ENCODE peak calls at places on chromosomes 13 and 19, in four cellular contexts. One of them, this sample, is unnamed.

GRCh38 chr19:34217952-34218817 is 36.2 kb upstream of the GARRE1 start:
- DNase-seq in Panc1: peak; percentile 78
- DNase-seq in transverse colon: peak; percentile 43
- DNase-seq in lung: no peak
- DNase-seq in this sample: no peak

GRCh38 chr19:8054169-8054568 is 1.6 kb downstream of the CCL25 start:
- DNase-seq in Panc1: no peak
- DNase-seq in lung: no peak
- DNase-seq in transverse colon: no peak
- DNase-seq in this sample: no peak

GRCh38 chr13:31208554-31209122 is 8.9 kb downstream of the B3GLCT start:
- DNase-seq in Panc1: no peak
- DNase-seq in transverse colon: no peak
- DNase-seq in lung: no peak
- DNase-seq in this sample: no peak

GRCh38 chr19:54316746-54317107 is 3.8 kb upstream of the LILRA5 start:
- DNase-seq in lung: peak; percentile 69
- DNase-seq in transverse colon: no peak
- DNase-seq in Panc1: no peak
- DNase-seq in this sample: no peak

GRCh38 chr19:17035842-17036424 is 9.3 kb upstream of the CPAMD8 start:
- DNase-seq in Panc1: no peak
- DNase-seq in lung: no peak
- DNase-seq in transverse colon: peak; percentile 26
- DNase-seq in this sample: no peak

GRCh38 chr19:31262673-31263308 is 86.4 kb downstream of the TSHZ3 start:
- DNase-seq in Panc1: no peak
- DNase-seq in transverse colon: no peak
- DNase-seq in lung: no peak
- DNase-seq in this sample: no peak

GRCh38 chr19:7679017-7679720 is 1.5 kb upstream of the TRAPPC5 start:
- DNase-seq in Panc1: no peak
- DNase-seq in transverse colon: peak; percentile 43
- DNase-seq in lung: no peak
- DNase-seq in this sample: no peak

GRCh38 chr13:53357582-53357981 is 329.0 kb downstream of the OLFM4 start:
- DNase-seq in Panc1: no peak
- DNase-seq in transverse colon: no peak
- DNase-seq in lung: no peak
- DNase-seq in this sample: no peak

GRCh38 chr13:76860706-76861105 is 25.5 kb downstream of the KCTD12 start:
- DNase-seq in transverse colon: no peak
- DNase-seq in Panc1: no peak
- DNase-seq in lung: no peak
- DNase-seq in this sample: no peak

GRCh38 chr19:49596407-49596806 is 5.4 kb downstream of the PRR12 start:
- DNase-seq in lung: no peak
- DNase-seq in transverse colon: no peak
- DNase-seq in Panc1: no peak
- DNase-seq in this sample: no peak

GRCh38 chr19:7973883-7974282 is 30.4 kb upstream of the TIMM44 start:
- DNase-seq in lung: no peak
- DNase-seq in Panc1: no peak
- DNase-seq in transverse colon: no peak
- DNase-seq in this sample: no peak

GRCh38 chr13:114140909-114141255 is 8.5 kb upstream of the RASA3 start:
- DNase-seq in transverse colon: no peak
- DNase-seq in Panc1: no peak
- DNase-seq in lung: no peak
- DNase-seq in this sample: no peak

GRCh38 chr19:13036366-13036976 is 41.2 kb downstream of the NFIX start:
- DNase-seq in lung: peak; percentile 67
- DNase-seq in transverse colon: peak; percentile 81
- DNase-seq in Panc1: no peak
- DNase-seq in this sample: no peak
- H3K27ac ChIP-seq in lung: peak overlapping the region; percentile 87
- H3K27ac ChIP-seq in transverse colon: peak overlapping the region; percentile 87
- H3K27ac ChIP-seq in Panc1: peak overlapping the region; percentile 75
- H3K27ac ChIP-seq in this sample: no peak overlapping the region

DNA sequence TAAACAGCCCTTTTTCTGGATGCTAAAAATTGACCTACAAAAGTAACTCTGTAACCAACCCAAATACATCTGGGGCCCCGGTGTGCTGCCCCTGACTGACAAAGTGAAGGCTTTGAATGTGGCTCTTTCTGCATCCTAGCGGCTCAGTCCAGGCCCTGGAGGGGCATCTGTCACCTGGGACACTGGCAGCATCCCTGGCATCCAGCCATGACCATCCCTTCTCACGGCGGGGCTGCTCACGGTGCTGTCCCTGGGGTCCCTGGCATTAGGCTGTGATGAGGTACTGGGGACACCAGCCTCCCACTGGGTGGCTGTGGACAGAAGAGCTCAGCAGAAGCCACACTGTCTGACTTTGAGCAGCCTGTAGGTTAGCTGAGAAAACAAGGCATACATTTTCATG is 34.3 kb downstream of the BICRA start:
- DNase-seq in Panc1: no peak
- DNase-seq in transverse colon: no peak
- DNase-seq in lung: no peak
- DNase-seq in this sample: no peak
- H3K27me3 ChIP-seq in Panc1: no peaks in the 10 kb centered on the region
- H3K27me3 ChIP-seq in transverse colon: no peaks in the 10 kb centered on the region
- H3K27me3 ChIP-seq in lung: no peaks in the 10 kb centered on the region
- H3K27me3 ChIP-seq in this sample: no peaks in the 10 kb centered on the region

DNA sequence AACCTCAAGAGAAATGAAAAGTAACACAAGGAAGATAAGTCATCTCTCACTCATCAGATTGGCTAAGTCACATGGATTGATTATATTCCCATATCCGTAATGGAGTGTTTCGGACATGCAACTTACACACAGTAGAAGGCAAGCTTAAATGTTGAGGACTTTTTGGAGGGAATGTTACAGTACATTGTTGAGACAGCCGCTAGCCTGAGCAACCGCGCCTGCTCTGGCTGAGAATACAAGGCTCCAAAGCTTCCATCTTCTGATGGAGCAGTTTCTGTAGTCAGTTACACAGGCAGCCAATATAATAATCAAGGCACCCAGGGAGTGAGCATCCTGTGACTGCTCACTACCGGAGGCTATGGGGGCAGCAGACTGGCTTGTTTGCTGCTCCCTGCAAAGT is 1.0 kb upstream of the CRYL1 start:
- DNase-seq in lung: no peak
- DNase-seq in transverse colon: no peak
- DNase-seq in Panc1: no peak
- DNase-seq in this sample: no peak
- H3K27ac ChIP-seq in lung: peak overlapping the region; percentile 87
- H3K27ac ChIP-seq in transverse colon: peak overlapping the region; percentile 92
- H3K27ac ChIP-seq in Panc1: peak overlapping the region; percentile 70
- H3K27ac ChIP-seq in this sample: no peak overlapping the region

DNA sequence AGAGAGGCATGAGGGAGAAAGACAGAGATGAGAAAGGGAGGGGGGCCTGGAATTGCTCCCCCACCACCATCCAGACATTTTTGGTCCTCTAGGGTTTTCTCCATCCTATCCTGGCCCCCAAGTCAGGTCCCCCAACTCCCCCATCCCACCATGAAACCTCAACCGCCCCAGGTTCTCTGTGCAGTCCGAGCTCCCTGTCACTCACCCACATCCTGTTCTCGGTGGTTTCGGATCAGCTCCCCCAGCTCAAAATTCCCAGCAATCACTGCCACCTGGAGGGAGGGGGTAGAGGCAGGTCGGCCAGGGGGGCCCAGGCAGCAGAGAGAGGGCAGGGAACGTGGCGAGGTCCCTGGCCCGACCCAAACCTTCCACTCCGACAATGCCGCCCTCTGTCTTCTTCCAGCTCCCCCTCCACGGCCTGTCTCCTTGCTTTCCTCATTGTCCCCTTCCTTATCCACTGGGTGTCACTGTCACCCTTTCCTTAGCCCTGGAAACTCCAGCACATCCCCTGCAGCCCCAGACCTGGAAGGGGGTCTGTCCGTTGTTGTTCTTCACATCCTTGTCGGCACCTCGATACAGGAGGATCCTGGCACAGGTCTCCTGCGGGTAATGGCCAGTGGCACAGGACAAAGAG is 15.6 kb downstream of the SHANK1 start:
- DNase-seq in transverse colon: no peak
- DNase-seq in lung: no peak
- DNase-seq in Panc1: no peak
- DNase-seq in this sample: no peak
- H3K27me3 ChIP-seq in transverse colon: peaks cover 41% of the 10 kb centered on the region
- H3K27me3 ChIP-seq in lung: peaks cover 3% of the 10 kb centered on the region
- H3K27me3 ChIP-seq in Panc1: no peaks in the 10 kb centered on the region
- H3K27me3 ChIP-seq in this sample: no peaks in the 10 kb centered on the region

GRCh38 chr13:108621421-108621820 is 8.0 kb upstream of the MYO16 start:
- DNase-seq in transverse colon: no peak
- DNase-seq in Panc1: no peak
- DNase-seq in lung: no peak
- DNase-seq in this sample: no peak
- H3K27ac ChIP-seq in transverse colon: no peak overlapping the region
- H3K27ac ChIP-seq in Panc1: no peak overlapping the region
- H3K27ac ChIP-seq in lung: no peak overlapping the region
- H3K27ac ChIP-seq in this sample: no peak overlapping the region

DNA sequence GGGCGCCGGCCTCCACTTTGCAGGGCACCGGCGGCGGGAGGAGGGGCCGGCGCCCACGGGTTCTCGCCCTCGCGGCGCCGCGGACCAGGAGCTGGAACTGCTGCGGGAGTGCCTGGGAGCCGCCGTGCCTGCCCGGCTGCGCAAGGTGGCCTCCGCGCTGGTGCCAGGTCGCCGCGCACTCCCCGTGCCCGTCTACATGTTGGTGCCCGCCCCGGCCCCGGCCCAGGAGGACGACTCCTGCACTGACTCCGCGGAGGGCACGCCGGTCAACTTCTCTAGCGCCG is 11.8 kb downstream of the C19orf25 start:
- DNase-seq in lung: no peak
- DNase-seq in Panc1: no peak
- DNase-seq in transverse colon: no peak
- DNase-seq in this sample: no peak
- H3K27me3 ChIP-seq in lung: peaks cover 16% of the 10 kb centered on the region
- H3K27me3 ChIP-seq in Panc1: no peaks in the 10 kb centered on the region
- H3K27me3 ChIP-seq in transverse colon: peaks cover 77% of the 10 kb centered on the region
- H3K27me3 ChIP-seq in this sample: peaks cover 57% of the 10 kb centered on the region

GRCh38 chr19:42097461-42097860 is 21.5 kb downstream of the ZNF574 start:
- DNase-seq in transverse colon: no peak
- DNase-seq in lung: no peak
- DNase-seq in Panc1: no peak
- DNase-seq in this sample: no peak

GRCh38 chr19:42096255-42096837 is 20.4 kb downstream of the ZNF574 start:
- DNase-seq in transverse colon: no peak
- DNase-seq in lung: no peak
- DNase-seq in Panc1: no peak
- DNase-seq in this sample: no peak

GRCh38 chr19:42098781-42099180 is 22.8 kb downstream of the ZNF574 start:
- DNase-seq in lung: no peak
- DNase-seq in transverse colon: no peak
- DNase-seq in Panc1: no peak
- DNase-seq in this sample: no peak

GRCh38 chr19:42102877-42103276 is 26.9 kb downstream of the ZNF574 start:
- DNase-seq in Panc1: no peak
- DNase-seq in lung: no peak
- DNase-seq in transverse colon: no peak
- DNase-seq in this sample: no peak

GRCh38 chr19:42099336-42099925 is 23.5 kb downstream of the ZNF574 start:
- DNase-seq in lung: no peak
- DNase-seq in transverse colon: no peak
- DNase-seq in Panc1: no peak
- DNase-seq in this sample: no peak
- H3K27ac ChIP-seq in lung: no peak overlapping the region
- H3K27ac ChIP-seq in transverse colon: no peak overlapping the region
- H3K27ac ChIP-seq in Panc1: no peak overlapping the region
- H3K27ac ChIP-seq in this sample: no peak overlapping the region

This sample was measured in iPS DF 6.9.